ENCODE peak calls at places on chromosome 18, in five cellular contexts. E is kidney, M is OCI-LY7, P is tibial artery, Y is hepatocyte. G is an unnamed sample.
A peak's percentile ranks its signal among the peaks of the same experiment; 100 is the strongest.

GRCh38 chr18:24677011-24677410 is 216.6 kb downstream of the HRH4 start:
- DNase-seq in E (no peak), M (no peak), P (no peak), Y (no peak), G (no peak)

GRCh38 chr18:23458830-23459529 is 5.9 kb downstream of the RIOK3 start:
- DNase-seq in E (no peak), M (no peak), P (no peak), Y (no peak), G (no peak)

GRCh38 chr18:75467396-75467795 is 39.9 kb upstream of the SMIM21 start:
- DNase-seq in E (no peak), M (no peak), P (no peak), Y (no peak), G (peak; percentile 13)

GRCh38 chr18:10453885-10454772 is at the start of gene APCDD1:
- DNase-seq in E (peak; percentile 94), M (no peak), P (peak; percentile 87), Y (peak; percentile 90), G (no peak)

GRCh38 chr18:49015886-49016647 is 65.3 kb upstream of the SMAD7 start:
- DNase-seq in E (no peak), M (no peak), P (peak; percentile 53), Y (peak; percentile 7), G (no peak)

GRCh38 chr18:74895686-74896085 is 298.0 kb downstream of the ZNF407 start:
- DNase-seq in E (no peak), M (no peak), P (no peak), Y (no peak), G (peak; percentile 9)

GRCh38 chr18:23071285-23071684 is 64.0 kb upstream of the CABLES1 start:
- DNase-seq in E (peak; percentile 78), M (peak; percentile 95), P (no peak), Y (no peak), G (no peak)

GRCh38 chr18:76452357-76452756 is 42.7 kb downstream of the ZNF516 start:
- DNase-seq in E (no peak), M (no peak), P (no peak), Y (no peak), G (peak; percentile 24)

GRCh38 chr18:26230497-26230896 is 4.3 kb downstream of the TAF4B start:
- DNase-seq in E (no peak), M (no peak), P (no peak), Y (no peak), G (no peak)

GRCh38 chr18:25423760-25424159 is 71.8 kb upstream of the ZNF521 start:
- DNase-seq in E (no peak), M (no peak), P (no peak), Y (no peak), G (no peak)

GRCh38 chr18:41126541-41127235 is 828.3 kb upstream of the PIK3C3 start:
- DNase-seq in E (no peak), M (no peak), P (no peak), Y (no peak), G (no peak)

GRCh38 chr18:61196745-61197144 is 136.5 kb upstream of the CDH20 start:
- DNase-seq in E (no peak), M (no peak), P (no peak), Y (no peak), G (no peak)

GRCh38 chr18:79690586-79691482 is 11.2 kb downstream of the CTDP1 start:
- DNase-seq in E (no peak), M (no peak), P (peak; percentile 47), Y (no peak), G (no peak)

GRCh38 chr18:46079336-46079735 is 7.3 kb upstream of the PSTPIP2 start:
- DNase-seq in E (no peak), M (no peak), P (no peak), Y (no peak), G (no peak)

GRCh38 chr18:50183556-50183955 is 11.4 kb downstream of the MYO5B start:
- DNase-seq in E (no peak), M (no peak), P (no peak), Y (no peak), G (peak; percentile 19)

GRCh38 chr18:79944126-79944731 is 7.2 kb downstream of the SLC66A2 start:
- DNase-seq in E (no peak), M (no peak), P (no peak), Y (no peak), G (no peak)

GRCh38 chr18:54241483-54241882 is 17.0 kb upstream of the MBD2 start:
- DNase-seq in E (no peak), M (no peak), P (no peak), Y (no peak), G (no peak)

GRCh38 chr18:69874058-69874457 is 73.6 kb downstream of the CD226 start:
- DNase-seq in E (no peak), M (no peak), P (no peak), Y (no peak), G (no peak)

GRCh38 chr18:66138642-66139041 is 387.8 kb downstream of the CDH7 start:
- DNase-seq in E (no peak), M (no peak), P (no peak), Y (no peak), G (no peak)

GRCh38 chr18:5628512-5629255 is 84.9 kb upstream of the EPB41L3 start:
- DNase-seq in E (peak; percentile 76), M (no peak), P (peak; percentile 71), Y (peak; percentile 70), G (no peak)

GRCh38 chr18:71001597-71001996 is 712.8 kb downstream of the SOCS6 start:
- DNase-seq in E (no peak), M (no peak), P (no peak), Y (no peak), G (no peak)

GRCh38 chr18:48100168-48100495 is 169.7 kb upstream of the SMAD2 start:
- DNase-seq in E (no peak), M (no peak), P (no peak), Y (no peak), G (no peak)

GRCh38 chr18:24027156-24027555 is 12.6 kb downstream of the TTC39C start:
- DNase-seq in E (no peak), M (no peak), P (peak; percentile 70), Y (no peak), G (no peak)

GRCh38 chr18:22342625-22343024 is 75.1 kb downstream of the CTAGE1 start:
- DNase-seq in E (no peak), M (no peak), P (no peak), Y (peak; percentile 52), G (no peak)

GRCh38 chr18:48543228-48543627 is 4.4 kb downstream of the CTIF start:
- DNase-seq in E (no peak), M (no peak), P (no peak), Y (peak; percentile 64), G (no peak)

GRCh38 chr18:14976736-14977430 is 228.9 kb downstream of the ANKRD30B start:
- DNase-seq in E (no peak), M (no peak), P (no peak), Y (no peak), G (no peak)

GRCh38 chr18:45108754-45109153 is 428.1 kb downstream of the SETBP1 start:
- DNase-seq in E (no peak), M (no peak), P (no peak), Y (no peak), G (no peak)

GRCh38 chr18:2960983-2961696 is 51.8 kb downstream of the LPIN2 start:
- DNase-seq in E (no peak), M (peak; percentile 34), P (no peak), Y (no peak), G (no peak)
- H3K4me1 ChIP-seq in E (peaks cover 19% of the 10 kb centered on the region), M (peaks cover 75% of the 10 kb centered on the region), P (peaks cover 50% of the 10 kb centered on the region), Y (peaks cover 21% of the 10 kb centered on the region), G (no peaks in the 10 kb centered on the region)

GRCh38 chr18:37420315-37420880 is 145.2 kb downstream of the CELF4 start:
- DNase-seq in E (no peak), M (no peak), P (no peak), Y (no peak), G (no peak)
- H3K4me1 ChIP-seq in E (no peaks in the 10 kb centered on the region), M (peaks cover 2% of the 10 kb centered on the region), P (no peaks in the 10 kb centered on the region), Y (no peaks in the 10 kb centered on the region), G (no peaks in the 10 kb centered on the region)

GRCh38 chr18:9106094-9106493 is 3.6 kb downstream of the NDUFV2 start:
- DNase-seq in E (no peak), M (no peak), P (no peak), Y (no peak), G (no peak)
- H3K4me1 ChIP-seq in E (peaks cover 20% of the 10 kb centered on the region), M (peaks cover 54% of the 10 kb centered on the region), P (peaks cover 61% of the 10 kb centered on the region), Y (peaks cover 61% of the 10 kb centered on the region), G (no peaks in the 10 kb centered on the region)

DNA sequence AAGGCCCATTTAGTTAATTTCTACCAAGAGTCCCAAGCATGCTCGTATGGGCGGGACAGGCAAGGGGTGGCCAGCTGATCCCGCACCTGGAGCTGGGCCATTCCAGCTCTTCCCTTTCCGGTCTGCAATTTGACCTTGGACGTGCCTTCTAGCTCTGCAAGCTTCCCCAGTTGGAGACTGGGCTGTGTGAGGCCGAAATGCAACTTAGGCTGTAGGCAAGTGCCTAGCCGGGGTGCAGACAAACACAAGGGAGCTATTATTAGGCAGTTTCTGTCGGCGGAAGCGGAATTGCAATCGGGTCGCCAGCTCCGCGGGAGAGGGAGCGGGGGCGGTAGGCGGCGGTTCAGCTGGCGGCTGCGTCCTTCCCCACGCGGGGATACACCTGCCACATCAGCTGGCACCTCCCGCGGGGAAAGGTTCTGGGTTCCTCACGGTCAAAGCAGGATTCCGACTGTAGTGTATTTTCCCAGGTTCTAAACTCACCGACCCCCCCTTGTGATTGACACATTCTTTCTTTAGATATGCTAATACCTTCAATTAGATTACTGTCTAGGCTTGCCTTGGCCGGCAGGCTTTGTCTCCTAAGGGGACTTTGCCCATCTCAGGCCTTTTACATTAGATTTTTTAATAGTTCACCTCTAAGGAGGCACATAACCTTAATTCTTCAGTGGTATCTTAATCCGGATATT is 17.1 kb upstream of the ZNF532 start:
- DNase-seq in E (no peak), M (no peak), P (no peak), Y (no peak), G (no peak)
- H3K4me1 ChIP-seq in E (no peaks in the 10 kb centered on the region), M (no peaks in the 10 kb centered on the region), P (peaks cover 5% of the 10 kb centered on the region), Y (no peaks in the 10 kb centered on the region), G (peaks cover 17% of the 10 kb centered on the region)

GRCh38 chr18:58580078-58580477 is 48.8 kb downstream of the ALPK2 start:
- DNase-seq in E (no peak), M (no peak), P (no peak), Y (no peak), G (no peak)

GRCh38 chr18:58578835-58579560 is 49.9 kb downstream of the ALPK2 start:
- DNase-seq in E (no peak), M (no peak), P (no peak), Y (peak; percentile 50), G (peak; percentile 20)

GRCh38 chr18:58579561-58580047 is 49.3 kb downstream of the ALPK2 start:
- DNase-seq in E (no peak), M (no peak), P (no peak), Y (no peak), G (peak; percentile 24)

GRCh38 chr18:58578321-58578720 is 50.6 kb downstream of the ALPK2 start:
- DNase-seq in E (no peak), M (no peak), P (no peak), Y (no peak), G (peak; percentile 89)

GRCh38 chr18:58576641-58577251 is 52.1 kb downstream of the ALPK2 start:
- DNase-seq in E (no peak), M (no peak), P (no peak), Y (no peak), G (no peak)
- H3K4me1 ChIP-seq in E (no peaks in the 10 kb centered on the region), M (no peaks in the 10 kb centered on the region), P (no peaks in the 10 kb centered on the region), Y (peaks cover 12% of the 10 kb centered on the region), G (peaks cover 35% of the 10 kb centered on the region)

GRCh38 chr18:55494441-55494840 is 93.6 kb downstream of the TCF4 start:
- DNase-seq in E (no peak), M (no peak), P (no peak), Y (no peak), G (no peak)
- H3K4me1 ChIP-seq in E (no peaks in the 10 kb centered on the region), M (peaks cover 19% of the 10 kb centered on the region), P (no peaks in the 10 kb centered on the region), Y (peaks cover under 1% of the 10 kb centered on the region), G (no peaks in the 10 kb centered on the region)

G was measured in SJCRH30.